ENCODE peak calls at places on chromosomes 7 and 10, in six cellular contexts. B is GM12892, Q is K562, F is H1, G is HepG2, S is GM12878. T is an unnamed sample.

GRCh38 chr10:106740071-106740470 is 424.4 kb downstream of the SORCS1 start:
- DNase-seq in S (no peak), B (no peak), Q (no peak), F (no peak), G (no peak), T (no peak)

GRCh38 chr10:7664707-7665106 is 2.1 kb downstream of the ITIH5 start:
- DNase-seq in S (no peak), B (no peak), Q (no peak), F (no peak), G (no peak), T (no peak)

GRCh38 chr10:113666682-113667252 is 2.9 kb upstream of the NRAP start:
- DNase-seq in G (no peak), Q (no peak), S (no peak), F (no peak), B (no peak), T (no peak)

GRCh38 chr7:47724335-47724982 is 142.5 kb upstream of the TNS3 start:
- DNase-seq in S (no peak), B (no peak), F (no peak), Q (no peak), G (peak), T (no peak)

GRCh38 chr10:117946525-117947070 is 100.1 kb downstream of the RAB11FIP2 start:
- DNase-seq in Q (no peak), S (no peak), G (no peak), F (no peak), B (no peak), T (no peak)

GRCh38 chr7:11166051-11166450 is 192.4 kb downstream of the PHF14 start:
- DNase-seq in S (no peak), G (no peak), Q (no peak), F (no peak), B (no peak), T (no peak)

GRCh38 chr10:56370217-56371113 is 9.4 kb upstream of the ZWINT start:
- DNase-seq in F (peak), S (no peak), Q (peak), G (no peak), B (no peak), T (no peak)

GRCh38 chr10:70494536-70494935 is 16.0 kb downstream of the PALD1 start:
- DNase-seq in S (no peak), F (no peak), B (no peak), Q (no peak), G (no peak), T (no peak)

GRCh38 chr7:134632937-134633540 is 13.6 kb upstream of the BPGM start:
- DNase-seq in B (no peak), F (no peak), Q (peak), G (peak), S (no peak), T (no peak)

GRCh38 chr7:24732646-24733413 is 24.4 kb downstream of the GSDME start:
- DNase-seq in S (no peak), F (no peak), G (peak), Q (no peak), B (no peak), T (no peak)

GRCh38 chr10:113131611-113132330 is 181.7 kb downstream of the TCF7L2 start:
- DNase-seq in B (no peak), S (no peak), F (no peak), G (peak), Q (no peak), T (no peak)

GRCh38 chr7:75950111-75950681 is 35.2 kb downstream of the POR start:
- DNase-seq in F (no peak), Q (no peak), B (no peak), G (no peak), S (no peak), T (no peak)

GRCh38 chr10:103661198-103661950 is 167.9 kb downstream of the NEURL1 start:
- DNase-seq in G (peak), S (no peak), Q (no peak), F (peak), B (peak), T (no peak)

GRCh38 chr7:2666588-2667250 is 21.3 kb upstream of the AMZ1 start:
- DNase-seq in F (no peak), S (no peak), B (no peak), Q (no peak), G (no peak), T (no peak)

GRCh38 chr10:70441161-70441876 is at the start of gene NODAL:
- DNase-seq in F (peak), Q (no peak), S (no peak), B (no peak), G (no peak), T (no peak)

GRCh38 chr7:47088329-47089067 is 493.4 kb downstream of the TNS3 start:
- DNase-seq in B (peak), S (no peak), Q (peak), G (peak), F (peak), T (peak)

GRCh38 chr10:73601486-73601921 is 10.4 kb upstream of the USP54 start:
- DNase-seq in Q (no peak), B (no peak), F (no peak), G (no peak), S (no peak), T (no peak)

GRCh38 chr10:133335238-133336122 is 1.2 kb downstream of the CALY start:
- DNase-seq in S (no peak), F (peak), Q (peak), G (no peak), B (no peak), T (peak)

GRCh38 chr7:37540917-37541316 is 92.3 kb upstream of the ELMO1 start:
- DNase-seq in S (no peak), Q (no peak), B (no peak), G (no peak), F (no peak), T (no peak)

GRCh38 chr7:50141131-50141530 is 48.1 kb upstream of the ZPBP start:
- DNase-seq in Q (no peak), B (no peak), G (no peak), S (no peak), F (no peak), T (no peak)

GRCh38 chr7:148809856-148810255 is 74.2 kb downstream of the EZH2 start:
- DNase-seq in S (no peak), G (no peak), B (no peak), F (no peak), Q (no peak), T (no peak)

GRCh38 chr10:76732306-76732705 is 905.3 kb downstream of the KCNMA1 start:
- DNase-seq in B (no peak), S (no peak), Q (no peak), F (no peak), G (no peak), T (no peak)

GRCh38 chr10:95350212-95350829 is 59.5 kb upstream of the PDLIM1 start:
- DNase-seq in F (no peak), B (no peak), G (peak), Q (no peak), S (no peak), T (no peak)

GRCh38 chr7:130627775-130628174 is 40.8 kb downstream of the COPG2 start:
- DNase-seq in B (no peak), G (no peak), Q (no peak), F (no peak), S (no peak), T (no peak)

GRCh38 chr7:33421384-33421783 is 292.0 kb downstream of the BBS9 start:
- DNase-seq in Q (no peak), G (no peak), F (no peak), B (no peak), S (no peak), T (no peak)

GRCh38 chr7:142553216-142553615 is 196.1 kb upstream of the PRSS1 start:
- DNase-seq in G (no peak), F (no peak), S (no peak), B (no peak), Q (no peak), T (no peak)

GRCh38 chr10:30057421-30057841 is 2.0 kb downstream of the JCAD start:
- DNase-seq in Q (no peak), B (no peak), S (no peak), G (no peak), F (no peak), T (no peak)

GRCh38 chr10:30058111-30058510 is 1.3 kb downstream of the JCAD start:
- DNase-seq in S (no peak), F (no peak), G (no peak), B (no peak), Q (no peak), T (no peak)

GRCh38 chr10:30056767-30057355 is 2.5 kb downstream of the JCAD start:
- DNase-seq in B (no peak), G (no peak), F (no peak), S (no peak), Q (no peak), T (no peak)

GRCh38 chr10:30056281-30056680 is 3.1 kb downstream of the JCAD start:
- DNase-seq in G (no peak), Q (no peak), F (no peak), S (no peak), B (no peak), T (no peak)

GRCh38 chr10:30055094-30055701 is 4.2 kb downstream of the JCAD start:
- DNase-seq in G (no peak), B (no peak), Q (no peak), F (no peak), S (no peak), T (no peak)
- TF ChIP-seq POLR2AphosphoS5 in G (no peak), B (no peak), Q (no peak), F (no peak), S (no peak), T (no peak)

DNA sequence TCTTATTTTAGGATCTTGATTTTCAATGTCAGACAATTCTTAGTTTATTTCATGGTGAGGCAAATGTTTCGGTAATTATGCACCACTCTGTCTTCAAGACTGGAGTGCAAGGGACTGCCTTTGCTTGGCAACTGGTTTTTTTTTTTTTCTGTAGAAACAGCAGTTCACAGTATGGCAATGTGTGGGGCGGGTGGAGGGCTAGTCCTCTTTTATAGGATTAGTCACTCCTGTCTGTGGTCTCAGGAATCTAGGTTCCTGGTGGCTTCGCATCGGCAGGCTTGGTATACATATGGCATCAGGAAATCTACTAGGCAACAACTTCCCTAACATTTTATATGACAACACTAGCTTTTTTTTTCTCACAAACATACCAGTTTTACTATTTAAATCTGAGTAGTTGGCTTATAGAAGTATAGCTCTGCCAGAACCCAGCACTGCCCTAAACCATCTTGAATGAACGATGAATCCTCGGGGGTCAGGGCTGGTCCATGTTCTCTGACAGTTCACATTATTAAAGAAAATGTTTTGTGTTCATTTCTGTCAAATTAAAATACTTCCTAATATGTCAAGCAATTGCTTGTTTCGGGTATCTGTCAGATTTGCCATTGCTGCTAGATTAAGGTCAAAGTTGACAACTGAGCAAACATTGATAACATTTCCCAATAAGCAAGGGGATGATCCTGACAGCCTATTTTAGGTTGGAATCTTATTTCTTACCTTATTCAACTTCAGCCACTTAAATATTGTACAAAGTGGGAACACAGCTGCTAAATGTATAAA is 289.7 kb upstream of the VSTM2A start:
- DNase-seq in Q (no peak), F (no peak), G (no peak), S (no peak), B (no peak), T (no peak)
- TF ChIP-seq TAF1 in Q (no peak), F (no peak), G (no peak), S (no peak), B (no peak), T (no peak)

DNA sequence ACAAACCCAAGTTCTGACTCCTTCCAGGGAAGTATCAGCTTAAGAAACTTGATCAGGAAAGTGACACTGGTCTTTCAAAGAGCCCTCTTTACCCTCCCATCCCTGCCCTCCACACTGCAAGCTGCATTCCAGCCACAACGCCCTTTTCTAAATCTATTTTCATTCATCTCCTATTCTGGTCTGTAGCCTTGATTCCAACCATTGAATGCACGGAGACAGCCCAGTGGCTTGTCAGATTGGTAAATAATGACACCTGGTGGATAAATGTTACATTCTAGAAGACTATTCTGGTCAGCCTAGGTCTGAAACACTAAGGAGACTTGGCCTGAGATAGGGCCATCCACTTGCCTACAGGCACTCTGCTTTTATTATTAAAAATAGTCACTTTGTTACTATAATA is 20.9 kb downstream of the MORN4 start:
- DNase-seq in Q (peak), S (no peak), B (no peak), G (peak), F (no peak), T (no peak)
- TF ChIP-seq POLR2A in Q (no peak), S (no peak), B (no peak), G (no peak), F (no peak), T (no peak)

GRCh38 chr7:105963038-105963667 is at the start of gene CDHR3:
- DNase-seq in F (no peak), B (no peak), G (peak), Q (no peak), S (no peak), T (no peak)
- TF ChIP-seq POLR2AphosphoS5 in F (no peak), B (no peak), G (no peak), Q (no peak), S (no peak), T (no peak)

DNA sequence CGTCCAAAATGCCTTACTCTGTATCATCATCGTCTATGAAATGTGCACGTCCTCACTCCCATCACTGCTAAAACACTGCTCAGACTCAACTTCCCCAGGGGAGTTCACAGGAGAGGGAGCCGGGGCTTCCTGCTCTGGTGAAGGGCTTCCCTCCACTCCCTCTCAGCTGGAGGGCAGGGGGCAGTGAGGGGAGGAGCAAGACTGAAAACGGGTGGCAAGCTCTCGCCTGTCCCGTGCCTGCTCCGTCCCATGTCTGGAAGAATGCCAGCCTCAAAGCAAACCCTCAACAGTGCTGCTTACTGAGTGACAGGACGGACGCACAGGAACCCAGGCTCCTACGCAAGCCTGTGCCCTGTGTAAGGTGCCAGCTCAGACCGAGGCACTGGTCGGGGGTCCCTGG is 25.1 kb downstream of the PRKAG2 start:
- DNase-seq in G (no peak), S (no peak), B (no peak), F (no peak), Q (no peak), T (no peak)
- TF ChIP-seq TAF1 in G (no peak), S (no peak), B (no peak), F (no peak), Q (no peak), T (no peak)

GRCh38 chr7:4753610-4754432 is 21.6 kb upstream of the AP5Z1 start:
- DNase-seq in S (no peak), F (peak), Q (peak), B (peak), G (peak), T (peak)
- TF ChIP-seq POLR2A in S (no peak), F (no peak), Q (no peak), B (no peak), G (no peak), T (no peak)

GRCh38 chr10:131098416-131098952 is 213.0 kb downstream of the TCERG1L start:
- DNase-seq in S (no peak), F (no peak), Q (no peak), B (no peak), G (no peak), T (no peak)
- TF ChIP-seq POLR2AphosphoS5 in S (no peak), F (no peak), Q (no peak), B (no peak), G (no peak), T (no peak)

GRCh38 chr10:72065439-72066025 is 22.8 kb downstream of the SPOCK2 start:
- DNase-seq in S (no peak), Q (no peak), G (no peak), F (no peak), B (no peak), T (no peak)
- TF ChIP-seq TAF1 in S (no peak), Q (no peak), G (no peak), F (no peak), B (no peak), T (no peak)